ENCODE peak calls at places on chromosomes 7 and 10, in six cellular contexts. U is iris pigment epithelial cell; T is activated naive CD8-positive, alpha-beta T cell treated with anti-CD3 and anti-CD28 coated beads for 36 hours; M is PC-9; K is HCT116; C is hypothalamus. R is an unnamed sample.

GRCh38 chr10:78462221-78462620 is 428.6 kb downstream of the RPS24 start:
- DNase-seq in U (no peak), T (no peak), M (no peak), K (no peak), C (no peak), R (no peak)

GRCh38 chr7:157656195-157656769 is 319.5 kb downstream of the DNAJB6 start:
- DNase-seq in U (no peak), T (no peak), M (no peak), K (no peak), C (no peak), R (no peak)

GRCh38 chr10:92689663-92690210 is at the start of gene HHEX:
- DNase-seq in U (peak; percentile 86), T (peak; percentile 40), M (peak; percentile 48), K (peak; percentile 37), C (no peak), R (no peak)

GRCh38 chr7:29878081-29878688 is 71.9 kb downstream of the WIPF3 start:
- DNase-seq in U (peak; percentile 45), T (no peak), M (peak; percentile 59), K (no peak), C (no peak), R (peak; percentile 46)

GRCh38 chr7:150738092-150739044 is 1.1 kb downstream of the GIMAP5 start:
- DNase-seq in U (no peak), T (no peak), M (peak; percentile 70), K (peak; percentile 26), C (no peak), R (peak; percentile 1)

GRCh38 chr7:81161459-81162075 is 242.7 kb upstream of the SEMA3C start:
- DNase-seq in U (peak; percentile 96), T (no peak), M (peak; percentile 66), K (peak; percentile 75), C (no peak), R (peak; percentile 97)

GRCh38 chr7:46844486-46844885 is 737.4 kb downstream of the TNS3 start:
- DNase-seq in U (no peak), T (no peak), M (no peak), K (no peak), C (no peak), R (peak; percentile 25)

GRCh38 chr7:129332354-129333056 is 101.7 kb upstream of the STRIP2 start:
- DNase-seq in U (peak; percentile 69), T (no peak), M (peak; percentile 41), K (no peak), C (no peak), R (peak; percentile 8)

GRCh38 chr10:47164126-47164799 is 135.7 kb upstream of the GDF10 start:
- DNase-seq in U (peak; percentile 90), T (no peak), M (peak; percentile 91), K (no peak), C (no peak), R (no peak)

GRCh38 chr7:86643478-86644281 is at the start of gene GRM3:
- DNase-seq in U (no peak), T (no peak), M (no peak), K (no peak), C (peak; percentile 71), R (no peak)

GRCh38 chr7:77254915-77255314 is 55.3 kb upstream of the FGL2 start:
- DNase-seq in U (no peak), T (no peak), M (no peak), K (no peak), C (no peak), R (no peak)

GRCh38 chr10:43136995-43137700 is 1.1 kb upstream of the CSGALNACT2 start:
- DNase-seq in U (peak; percentile 58), T (no peak), M (no peak), K (no peak), C (no peak), R (no peak)

GRCh38 chr10:88048312-88048711 is 184.9 kb downstream of the PTEN start:
- DNase-seq in U (no peak), T (no peak), M (no peak), K (no peak), C (no peak), R (no peak)

GRCh38 chr10:131077031-131077430 is 234.5 kb downstream of the TCERG1L start:
- DNase-seq in U (no peak), T (no peak), M (no peak), K (no peak), C (no peak), R (no peak)

GRCh38 chr10:11835061-11835460 is 11.9 kb downstream of the PROSER2 start:
- DNase-seq in U (no peak), T (no peak), M (no peak), K (no peak), C (no peak), R (no peak)

GRCh38 chr10:59177031-59177861 is 803 bp downstream of the PHYHIPL start:
- DNase-seq in U (peak; percentile 84), T (no peak), M (no peak), K (no peak), C (peak; percentile 45), R (peak; percentile 75)

GRCh38 chr10:4512557-4513286 is 313.3 kb upstream of the AKR1E2 start:
- DNase-seq in U (peak; percentile 81), T (no peak), M (no peak), K (peak; percentile 36), C (no peak), R (peak; percentile 78)

GRCh38 chr7:92293887-92294616 is 48.3 kb downstream of the ANKIB1 start:
- DNase-seq in U (peak; percentile 28), T (no peak), M (no peak), K (no peak), C (no peak), R (peak; percentile 21)

GRCh38 chr10:84683980-84684740 is 355.8 kb downstream of the CCSER2 start:
- DNase-seq in U (no peak), T (no peak), M (no peak), K (no peak), C (no peak), R (no peak)

GRCh38 chr7:74569501-74570075 is 87.9 kb upstream of the GTF2I start:
- DNase-seq in U (no peak), T (no peak), M (peak; percentile 72), K (no peak), C (no peak), R (no peak)

GRCh38 chr10:74011762-74012161 is 13.8 kb downstream of the VCL start:
- DNase-seq in U (peak; percentile 93), T (no peak), M (peak; percentile 58), K (no peak), C (no peak), R (peak; percentile 94)

GRCh38 chr10:77702166-77702565 is 64.6 kb upstream of the KCNMA1 start:
- DNase-seq in U (peak; percentile 95), T (no peak), M (no peak), K (no peak), C (no peak), R (peak; percentile 30)

GRCh38 chr7:65832281-65832680 is 40.6 kb upstream of the VKORC1L1 start:
- DNase-seq in U (peak; percentile 60), T (no peak), M (no peak), K (no peak), C (no peak), R (peak; percentile 36)

GRCh38 chr7:117791877-117792780 is 81.1 kb downstream of the CTTNBP2 start:
- DNase-seq in U (no peak), T (no peak), M (no peak), K (no peak), C (no peak), R (no peak)

GRCh38 chr10:6065406-6065805 is 3.2 kb upstream of the IL2RA start:
- DNase-seq in U (peak; percentile 10), T (no peak), M (no peak), K (no peak), C (no peak), R (no peak)

GRCh38 chr7:3436746-3437145 is 135.7 kb downstream of the SDK1 start:
- DNase-seq in U (peak; percentile 81), T (no peak), M (peak; percentile 69), K (no peak), C (no peak), R (no peak)

GRCh38 chr7:47783456-47784240 is 164.6 kb downstream of the PKD1L1 start:
- DNase-seq in U (peak; percentile 99), T (no peak), M (peak; percentile 97), K (peak; percentile 77), C (no peak), R (peak; percentile 99)

GRCh38 chr7:36526720-36527548 is 137.3 kb downstream of the ANLN start:
- DNase-seq in U (peak; percentile 86), T (peak; percentile 4), M (peak; percentile 51), K (peak; percentile 44), C (no peak), R (peak; percentile 95)

GRCh38 chr10:109934958-109935793 is 11.9 kb upstream of the XPNPEP1 start:
- DNase-seq in U (peak; percentile 66), T (peak; percentile 21), M (peak; percentile 72), K (no peak), C (no peak), R (no peak)

R was measured in renal cortical epithelial cell.